ENCODE peak calls at places on chromosomes 11 and 22, in nine cellular contexts. S is WERI-Rb-1; W is heart right ventricle; A is AG04450; E is naive thymus-derived CD4-positive, alpha-beta T cell; R is thoracic aorta; I is ovary; K is hepatocyte; H is mammary epithelial cell. J is an unnamed sample. For H3K27me3, the result is how much of the 10 kb centered on the place peaks cover.

GRCh38 chr22:22520667-22521602 is 865 bp upstream of the ZNF280A start:
- DNase-seq in E (no peak), S (no peak), K (peak), R (no peak), W (no peak), A (no peak), H (no peak), I (no peak), J (no peak)

GRCh38 chr22:17739196-17739975 is 34.9 kb downstream of the BID start:
- DNase-seq in R (no peak), A (no peak), S (no peak), W (no peak), H (no peak), E (no peak), I (no peak), K (no peak), J (no peak)

GRCh38 chr22:23282089-23282501 is 101.8 kb downstream of the BCR start:
- DNase-seq in S (no peak), H (peak), W (peak), A (peak), I (no peak), K (no peak), R (peak), E (no peak), J (peak)

GRCh38 chr11:66363805-66364535 is 7.6 kb downstream of the SLC29A2 start:
- DNase-seq in W (peak), R (no peak), H (no peak), E (peak), A (no peak), S (peak), K (peak), I (no peak), J (peak)

GRCh38 chr22:30290679-30291333 is 1.5 kb upstream of the CASTOR1 start:
- DNase-seq in S (peak), A (no peak), I (peak), E (no peak), R (peak), K (peak), H (peak), W (peak), J (peak)

GRCh38 chr11:116300252-116300651 is 472.5 kb downstream of the BUD13 start:
- DNase-seq in S (no peak), W (no peak), H (no peak), E (no peak), A (no peak), I (no peak), K (no peak), R (no peak), J (no peak)

GRCh38 chr11:61498767-61499341 is 9.7 kb upstream of the LRRC10B start:
- DNase-seq in S (no peak), R (no peak), K (no peak), I (no peak), H (no peak), A (no peak), E (no peak), W (no peak), J (no peak)

GRCh38 chr11:130272336-130272735 is 42.4 kb downstream of the ZBTB44 start:
- DNase-seq in S (no peak), A (no peak), R (no peak), I (no peak), E (no peak), W (no peak), H (no peak), K (no peak), J (no peak)

GRCh38 chr22:27875951-27876350 is 43.1 kb downstream of the PITPNB start:
- DNase-seq in W (no peak), A (no peak), E (no peak), R (no peak), I (no peak), S (no peak), H (no peak), K (no peak), J (no peak)

GRCh38 chr11:93756748-93757147 is 15.3 kb downstream of the C11orf54 start:
- DNase-seq in W (no peak), H (no peak), K (no peak), E (no peak), I (no peak), S (no peak), R (no peak), A (no peak), J (no peak)

GRCh38 chr11:6734616-6735015 is 37.2 kb downstream of the OR2AG2 start:
- DNase-seq in K (no peak), R (no peak), E (no peak), A (no peak), I (no peak), H (no peak), W (no peak), S (no peak), J (no peak)

GRCh38 chr11:95014184-95014821 is 10.8 kb upstream of the KDM4E start:
- DNase-seq in I (no peak), E (no peak), R (no peak), W (no peak), A (no peak), S (no peak), K (no peak), H (no peak), J (no peak)

GRCh38 chr22:37428649-37429586 is 1.6 kb upstream of the ELFN2 start:
- DNase-seq in I (no peak), K (peak), R (no peak), A (no peak), E (peak), H (no peak), S (peak), W (peak), J (peak)

GRCh38 chr11:114060402-114061052 is 1.0 kb downstream of the ZBTB16 start:
- DNase-seq in A (no peak), R (no peak), K (peak), E (peak), H (peak), W (peak), I (peak), S (peak), J (no peak)

GRCh38 chr11:12540075-12540685 is 134.0 kb upstream of the TEAD1 start:
- DNase-seq in E (no peak), H (no peak), K (no peak), R (no peak), A (no peak), S (no peak), W (no peak), I (no peak), J (peak)

GRCh38 chr22:30247974-30248373 is 1.4 kb upstream of the LIF start:
- DNase-seq in R (no peak), S (no peak), I (no peak), K (no peak), W (no peak), E (no peak), H (peak), A (no peak), J (no peak)

GRCh38 chr11:60345489-60345888 is 18.4 kb downstream of the MS4A6E start:
- DNase-seq in K (peak), S (peak), A (no peak), W (peak), I (no peak), R (no peak), H (no peak), E (no peak), J (peak)

GRCh38 chr11:58963551-58964075 is 24.3 kb downstream of the GLYATL1 start:
- DNase-seq in S (peak), K (peak), H (peak), A (peak), E (no peak), R (no peak), W (no peak), I (no peak), J (no peak)

GRCh38 chr11:5351208-5351607 is at the start of gene OR51B6:
- DNase-seq in H (no peak), I (no peak), E (no peak), R (no peak), S (no peak), W (no peak), K (no peak), A (no peak), J (no peak)

GRCh38 chr22:36323855-36324331 is 63.9 kb downstream of the MYH9 start:
- DNase-seq in R (peak), H (no peak), I (no peak), A (no peak), K (no peak), E (no peak), S (no peak), W (peak), J (peak)

GRCh38 chr22:37012262-37012904 is 6.9 kb downstream of the TST start:
- DNase-seq in K (no peak), E (no peak), W (peak), I (no peak), A (no peak), R (no peak), H (no peak), S (no peak), J (no peak)

GRCh38 chr11:84247931-84248330 is 961.8 kb upstream of the CCDC90B start:
- DNase-seq in W (no peak), E (no peak), K (no peak), R (no peak), A (no peak), I (no peak), H (no peak), S (no peak), J (no peak)

GRCh38 chr11:111457731-111458368 is 54.3 kb downstream of the BTG4 start:
- DNase-seq in H (no peak), I (no peak), K (no peak), R (no peak), E (no peak), W (no peak), A (no peak), S (no peak), J (no peak)

GRCh38 chr11:71176812-71177211 is 75.6 kb downstream of the SHANK2 start:
- DNase-seq in K (no peak), H (no peak), R (no peak), W (no peak), E (no peak), S (no peak), A (no peak), I (no peak), J (no peak)

GRCh38 chr11:112744041-112744440 is 217.2 kb upstream of the NCAM1 start:
- DNase-seq in E (no peak), I (no peak), S (no peak), R (no peak), H (no peak), K (no peak), W (no peak), A (no peak), J (no peak)

GRCh38 chr22:35517769-35518530 is 22.7 kb upstream of the RASD2 start:
- DNase-seq in E (no peak), S (peak), K (peak), W (no peak), A (no peak), I (no peak), R (no peak), H (no peak), J (no peak)

GRCh38 chr11:125070699-125071254 is 7.7 kb downstream of the SLC37A2 start:
- DNase-seq in K (peak), H (peak), I (no peak), R (no peak), A (no peak), W (peak), S (no peak), E (no peak), J (no peak)

GRCh38 chr11:67287355-67288197 is 1.5 kb upstream of the ANKRD13D start:
- DNase-seq in A (no peak), S (no peak), I (no peak), E (no peak), K (no peak), R (no peak), H (no peak), W (no peak), J (peak)

GRCh38 chr11:70948855-70949551 is 303.4 kb downstream of the SHANK2 start:
- DNase-seq in E (no peak), S (no peak), I (no peak), H (no peak), R (no peak), A (no peak), K (no peak), W (peak), J (no peak)

GRCh38 chr22:36773935-36774334 is 2.0 kb downstream of the IFT27 start:
- DNase-seq in S (no peak), I (no peak), E (no peak), K (peak), W (no peak), H (peak), R (no peak), A (no peak), J (no peak)

GRCh38 chr11:28107331-28107725 is 628 bp downstream of the KIF18A start:
- DNase-seq in A (no peak), I (no peak), H (no peak), E (peak), R (no peak), S (peak), W (no peak), K (no peak), J (no peak)

GRCh38 chr11:73532310-73532709 is 65.6 kb downstream of the FAM168A start:
- DNase-seq in R (no peak), A (peak), K (no peak), W (no peak), E (no peak), H (no peak), I (no peak), S (no peak), J (peak)

GRCh38 chr22:32723632-32724031 is 77.9 kb upstream of the TIMP3 start:
- DNase-seq in R (no peak), E (no peak), W (peak), A (peak), K (peak), I (no peak), S (no peak), H (peak), J (peak)

GRCh38 chr22:17430298-17430900 is 61.1 kb downstream of the CECR2 start:
- DNase-seq in R (no peak), W (no peak), S (no peak), E (no peak), A (no peak), I (peak), H (peak), K (peak), J (no peak)

GRCh38 chr11:33533668-33534067 is 167.0 kb downstream of the C11orf91 start:
- DNase-seq in K (no peak), A (no peak), I (no peak), S (no peak), H (peak), R (no peak), W (no peak), E (no peak), J (no peak)

GRCh38 chr11:8679006-8679405 is 3.5 kb downstream of the TRIM66 start:
- DNase-seq in W (no peak), H (no peak), A (no peak), S (no peak), E (no peak), I (no peak), K (peak), R (no peak), J (no peak)

GRCh38 chr22:40270031-40270430 is 76.3 kb upstream of the ADSL start:
- DNase-seq in A (no peak), E (no peak), I (no peak), W (no peak), S (no peak), K (no peak), H (no peak), R (no peak), J (no peak)

GRCh38 chr22:40271440-40271839 is 74.9 kb upstream of the ADSL start:
- DNase-seq in I (no peak), R (no peak), K (no peak), E (no peak), A (no peak), W (no peak), S (no peak), H (no peak), J (no peak)

GRCh38 chr22:40270748-40271373 is 75.4 kb upstream of the ADSL start:
- DNase-seq in A (no peak), R (no peak), I (no peak), H (no peak), W (no peak), E (no peak), S (no peak), K (no peak), J (no peak)

GRCh38 chr22:40276877-40277823 is 69.2 kb upstream of the ADSL start:
- DNase-seq in E (no peak), R (no peak), A (no peak), I (no peak), K (no peak), H (peak), S (no peak), W (no peak), J (peak)

DNA sequence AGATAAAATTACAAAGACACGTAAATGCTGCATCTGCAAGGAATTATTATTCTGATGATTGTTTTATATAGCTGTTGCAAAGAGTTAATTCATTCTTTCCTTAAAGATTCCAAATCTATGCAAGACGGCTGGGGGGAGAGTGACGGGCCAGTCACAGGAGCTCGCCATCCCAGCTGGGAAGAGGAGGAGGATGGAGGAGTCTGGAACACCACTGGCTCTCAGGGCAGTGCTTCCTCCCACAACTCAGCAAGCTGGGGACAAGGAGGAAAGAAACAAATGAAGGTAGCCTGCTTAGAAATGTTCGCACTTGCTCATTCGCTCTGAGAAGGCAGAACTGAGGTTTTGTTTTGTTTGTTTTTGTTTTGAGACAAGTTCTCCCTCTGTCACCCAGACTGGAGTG is 73.0 kb upstream of the ADSL start:
- DNase-seq in I (no peak), E (no peak), R (no peak), K (no peak), H (no peak), S (no peak), W (no peak), A (no peak), J (no peak)
- H3K4me3 ChIP-seq in I (no peak), E (no peak), R (no peak), K (no peak), H (no peak), S (no peak), W (no peak), A (no peak), J (no peak)

GRCh38 chr22:29041408-29041807 is 20.2 kb downstream of the C22orf31 start:
- DNase-seq in A (no peak), S (no peak), I (peak), K (no peak), H (peak), R (no peak), W (no peak), E (no peak), J (peak)
- H3K27me3 ChIP-seq in A (under half), S (under half), I (under half), K (under half), H (under half), R (under half), W (under half), E (under half), J (under half)

GRCh38 chr11:64987998-64988854 is 8.5 kb downstream of the BATF2 start:
- DNase-seq in E (no peak), W (no peak), R (no peak), K (no peak), I (no peak), H (no peak), S (no peak), A (no peak), J (no peak)

GRCh38 chr11:64994318-64994717 is 2.5 kb downstream of the BATF2 start:
- DNase-seq in A (no peak), S (no peak), K (no peak), W (no peak), I (no peak), H (no peak), R (no peak), E (no peak), J (no peak)

GRCh38 chr11:64989416-64989815 is 7.4 kb downstream of the BATF2 start:
- DNase-seq in E (no peak), S (no peak), A (no peak), H (no peak), W (peak), R (no peak), I (no peak), K (no peak), J (no peak)

GRCh38 chr11:64996327-64996709 is 453 bp downstream of the BATF2 start:
- DNase-seq in A (no peak), E (no peak), W (no peak), K (no peak), I (no peak), R (no peak), S (no peak), H (no peak), J (no peak)

DNA sequence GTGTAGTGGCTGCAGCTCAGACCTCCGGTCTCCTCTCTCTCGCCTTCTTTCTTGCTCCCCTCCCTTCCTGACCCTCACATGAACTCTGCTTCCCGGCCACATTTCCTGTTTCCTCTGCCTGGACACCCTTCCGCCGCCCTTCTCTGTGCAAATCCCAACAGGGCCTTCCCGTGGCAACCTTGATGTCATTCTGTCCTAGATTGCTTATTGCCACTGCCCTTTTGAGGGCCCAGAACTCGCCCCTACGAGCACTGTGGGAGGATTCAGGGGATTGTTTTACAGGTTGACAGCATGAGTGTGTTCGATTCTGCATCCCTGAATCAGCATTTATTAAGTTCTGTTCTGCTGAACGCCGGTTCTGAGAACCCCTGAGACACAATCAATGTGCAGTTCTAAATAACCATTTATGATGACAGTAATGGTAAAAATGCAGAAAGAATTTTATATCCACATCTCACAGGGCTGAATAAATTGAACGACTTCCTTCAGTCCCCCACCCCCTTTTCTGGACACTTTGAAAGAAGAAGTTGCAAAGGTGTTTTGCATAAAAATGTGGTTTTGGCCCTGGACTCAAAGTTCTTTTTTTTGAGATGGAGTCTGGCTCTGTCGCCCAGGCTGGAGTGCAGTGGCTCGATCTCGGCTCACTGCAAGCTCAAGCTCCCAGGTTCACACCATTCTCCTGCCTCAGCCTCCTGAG is 6.4 kb downstream of the BATF2 start:
- DNase-seq in S (no peak), K (no peak), W (peak), I (no peak), A (no peak), R (no peak), E (no peak), H (no peak), J (no peak)
- H3K4me3 ChIP-seq in S (no peak), K (no peak), W (peak), I (no peak), A (no peak), R (no peak), E (no peak), H (no peak), J (no peak)

DNA sequence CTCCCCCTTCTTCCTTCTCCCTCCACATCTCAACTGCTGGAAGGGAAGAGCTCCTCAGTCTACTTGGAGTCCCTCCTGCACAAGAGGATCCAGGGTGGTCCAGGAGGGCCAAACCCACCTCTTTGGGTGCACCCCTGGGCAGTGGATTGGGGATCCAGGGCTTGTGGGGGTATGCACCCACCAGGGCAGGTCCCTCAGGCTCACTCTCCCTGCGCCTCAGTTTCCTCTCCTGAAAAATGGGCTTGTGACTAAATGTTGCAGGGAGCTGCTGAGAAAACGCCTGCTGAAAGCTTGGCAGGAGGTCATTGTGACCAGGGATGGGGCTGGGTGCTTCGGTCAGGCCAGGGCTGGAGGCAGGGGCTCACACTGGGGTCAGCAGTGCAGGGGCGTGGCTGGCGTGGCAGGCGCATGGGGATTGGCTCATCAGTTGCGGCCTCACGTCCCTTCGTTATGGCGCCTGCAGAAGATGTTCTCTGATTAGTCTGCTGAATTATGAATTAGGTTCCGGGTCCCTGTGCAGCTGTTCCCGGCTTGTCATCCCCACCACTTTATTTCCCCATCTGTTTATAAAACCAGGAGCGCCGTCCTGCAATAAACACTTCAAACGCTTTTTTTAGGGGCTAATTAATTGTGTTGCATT is 25.7 kb upstream of the CCDC188 start:
- DNase-seq in R (no peak), W (no peak), S (no peak), I (no peak), K (no peak), E (no peak), A (no peak), H (no peak), J (no peak)
- H3K27me3 ChIP-seq in R (under half), W (under half), S (under half), I (under half), K (under half), E (under half), A (under half), H (under half), J (under half)

J was measured in SJSA1.